ENCODE peak calls at places on chromosomes 6 and 20, in five cellular contexts. A, E, Z, R and T are unnamed samples.

GRCh38 chr6:30882764-30883475 is 1.4 kb upstream of the DDR1 start:
- DNase-seq in Z (no peak), R (peak), E (no peak), A (no peak), T (peak)

GRCh38 chr6:150740453-150740852 is 125.0 kb upstream of the MTHFD1L start:
- DNase-seq in E (no peak), A (no peak), Z (no peak), R (no peak), T (no peak)

GRCh38 chr6:126172151-126172550 is 167.8 kb upstream of the CENPW start:
- DNase-seq in Z (no peak), A (no peak), R (no peak), E (no peak), T (no peak)

GRCh38 chr6:143115698-143116097 is 55.0 kb downstream of the AIG1 start:
- DNase-seq in A (no peak), R (no peak), Z (no peak), E (no peak), T (no peak)

GRCh38 chr20:49448917-49449316 is 33.6 kb downstream of the KCNB1 start:
- DNase-seq in E (no peak), A (no peak), R (peak), Z (no peak), T (peak)

GRCh38 chr6:157217894-157218370 is 105.4 kb downstream of the TMEM242 start:
- DNase-seq in R (no peak), E (no peak), A (no peak), Z (no peak), T (no peak)

GRCh38 chr20:36866681-36867485 is 9.1 kb upstream of the TLDC2 start:
- DNase-seq in R (peak), A (no peak), E (no peak), Z (peak), T (no peak)

GRCh38 chr20:43827940-43828562 is 86.6 kb upstream of the TOX2 start:
- DNase-seq in A (no peak), E (no peak), Z (no peak), R (no peak), T (no peak)

GRCh38 chr20:59751075-59751711 is 146.9 kb downstream of the PHACTR3 start:
- DNase-seq in R (peak), E (peak), A (peak), Z (peak), T (peak)

GRCh38 chr6:68689910-68690309 is 54.8 kb downstream of the ADGRB3 start:
- DNase-seq in A (no peak), R (no peak), Z (no peak), E (no peak), T (no peak)

GRCh38 chr6:73832313-73832712 is 136.3 kb downstream of the CD109 start:
- DNase-seq in E (no peak), Z (no peak), R (no peak), A (no peak), T (no peak)

GRCh38 chr20:7723284-7723683 is 217.0 kb downstream of the HAO1 start:
- DNase-seq in Z (no peak), E (peak), R (no peak), A (no peak), T (no peak)

GRCh38 chr20:50054626-50055511 is 58.1 kb downstream of the UBE2V1 start:
- DNase-seq in Z (no peak), E (peak), A (no peak), R (no peak), T (no peak)

GRCh38 chr6:16850332-16851022 is 89.2 kb upstream of the ATXN1 start:
- DNase-seq in R (no peak), Z (no peak), E (no peak), A (no peak), T (no peak)

GRCh38 chr6:158528826-158529225 is 31.1 kb upstream of the TMEM181 start:
- DNase-seq in R (no peak), Z (no peak), A (no peak), E (no peak), T (peak)

GRCh38 chr20:46171476-46171875 is 53.4 kb downstream of the CD40 start:
- DNase-seq in R (no peak), E (no peak), Z (no peak), A (no peak), T (no peak)

GRCh38 chr6:105484238-105485161 is 81.6 kb upstream of the PREP start:
- DNase-seq in Z (peak), R (peak), E (no peak), A (peak), T (no peak)

GRCh38 chr20:50575869-50576720 is 65.9 kb downstream of the PTPN1 start:
- DNase-seq in A (peak), E (peak), R (peak), Z (peak), T (peak)

GRCh38 chr20:10469599-10469998 is 34.5 kb downstream of the SLX4IP start:
- DNase-seq in A (no peak), E (peak), Z (peak), R (peak), T (no peak)

GRCh38 chr20:11302436-11302835 is 615.3 kb upstream of the BTBD3 start:
- DNase-seq in Z (no peak), E (no peak), A (no peak), R (no peak), T (no peak)

GRCh38 chr6:169253745-169254238 is at the start of gene THBS2:
- DNase-seq in A (no peak), E (peak), R (no peak), Z (no peak), T (no peak)

GRCh38 chr6:32853541-32854375 is at the start of the genes PSMB9 and TAP1:
- DNase-seq in Z (peak), R (peak), A (peak), E (peak), T (peak)

GRCh38 chr20:50278377-50278683 is 87.7 kb downstream of the CEBPB start:
- DNase-seq in E (no peak), A (no peak), R (no peak), Z (no peak), T (no peak)

GRCh38 chr6:88749849-88750248 is 213.6 kb downstream of the RNGTT start:
- DNase-seq in R (no peak), E (no peak), Z (no peak), A (no peak), T (no peak)

GRCh38 chr6:6515691-6516607 is 72.6 kb upstream of the LY86 start:
- DNase-seq in R (no peak), Z (no peak), E (no peak), A (peak), T (no peak)

GRCh38 chr6:901696-902455 is 208.9 kb upstream of the EXOC2 start:
- DNase-seq in E (no peak), R (no peak), Z (no peak), A (no peak), T (no peak)

GRCh38 chr20:1894471-1894950 is 696 bp upstream of the SIRPA start:
- DNase-seq in Z (no peak), E (peak), R (no peak), A (peak), T (peak)

GRCh38 chr20:46056970-46057855 is 28.2 kb downstream of the SLC12A5 start:
- DNase-seq in E (peak), Z (peak), A (no peak), R (no peak), T (peak)

GRCh38 chr6:2196079-2196679 is 49.2 kb downstream of the GMDS start:
- DNase-seq in Z (peak), E (no peak), R (peak), A (no peak), T (no peak)